ENCODE peak calls at places on chromosomes 6 and 20, in four cellular contexts. I is stimulated activated naive CD4-positive, alpha-beta T cell; U is CD8-positive, alpha-beta memory T cell; Y is kidney tubule cell. R is an unnamed sample.

GRCh38 chr6:56949925-56950495 is 4.9 kb upstream of the BEND6 start:
- DNase-seq in Y (no peak), I (no peak), U (no peak), R (no peak)

GRCh38 chr6:113655761-113656160 is 201.4 kb upstream of the MARCKS start:
- DNase-seq in Y (no peak), U (no peak), I (no peak), R (no peak)

GRCh38 chr6:40537446-40537845 is 49.7 kb downstream of the LRFN2 start:
- DNase-seq in U (no peak), Y (no peak), I (no peak), R (no peak)

GRCh38 chr20:59526242-59527225 is 77.8 kb upstream of the PHACTR3 start:
- DNase-seq in I (no peak), Y (no peak), U (no peak), R (no peak)

GRCh38 chr6:38391206-38391908 is 248.4 kb downstream of the BTBD9 start:
- DNase-seq in Y (peak), U (no peak), I (no peak), R (no peak)

GRCh38 chr6:58113960-58114359 is 796.5 kb downstream of the PRIM2 start:
- DNase-seq in I (no peak), Y (no peak), U (no peak), R (no peak)

GRCh38 chr20:25584905-25585704 is at the start of gene NINL:
- DNase-seq in Y (peak), U (peak), I (no peak), R (peak)

GRCh38 chr6:157531169-157531985 is 150.4 kb downstream of the ZDHHC14 start:
- DNase-seq in U (no peak), Y (peak), I (no peak), R (no peak)

GRCh38 chr6:106849130-106849529 is 125.4 kb downstream of the CD24 start:
- DNase-seq in Y (no peak), U (no peak), I (no peak), R (no peak)